ENCODE peak calls at places on chromosome 1, in four cellular contexts. D is esophagus squamous epithelium, N is keratinocyte, Y is PC-3. M is an unnamed sample. For H3K36me3, the result is how much of the 10 kb centered on the place peaks cover.

GRCh38 chr1:31579374-31579773 is 3.1 kb downstream of the TINAGL1 start:
- DNase-seq in Y (no peak), N (no peak), D (no peak), M (no peak)

GRCh38 chr1:154445040-154445472 is 39.9 kb downstream of the IL6R start:
- DNase-seq in Y (peak), N (no peak), D (no peak), M (no peak)

GRCh38 chr1:160108888-160109662 is 6.5 kb upstream of the ATP1A2 start:
- DNase-seq in Y (peak), D (no peak), N (no peak), M (no peak)

GRCh38 chr1:116765962-116766361 is 11.7 kb downstream of the CD2 start:
- DNase-seq in N (no peak), D (no peak), Y (no peak), M (no peak)

GRCh38 chr1:201792534-201793305 is 36.2 kb upstream of the IPO9 start:
- DNase-seq in Y (peak), N (peak), D (no peak), M (peak)

GRCh38 chr1:16348414-16349182 is 3.7 kb downstream of the FBXO42 start:
- DNase-seq in N (no peak), Y (peak), D (no peak), M (peak)

GRCh38 chr1:25631750-25632495 is 15.3 kb downstream of the MAN1C1 start:
- DNase-seq in Y (no peak), D (no peak), N (no peak), M (no peak)

GRCh38 chr1:196779093-196779492 is 4.5 kb downstream of the CFHR3 start:
- DNase-seq in D (no peak), Y (no peak), N (no peak), M (no peak)

GRCh38 chr1:208201241-208201640 is 42.9 kb downstream of the PLXNA2 start:
- DNase-seq in N (no peak), Y (peak), D (no peak), M (peak)

GRCh38 chr1:59552001-59552400 is 255.1 kb downstream of the FGGY start:
- DNase-seq in N (no peak), Y (no peak), D (no peak), M (no peak)

GRCh38 chr1:7329868-7330615 is 441.1 kb upstream of the VAMP3 start:
- DNase-seq in N (no peak), D (no peak), Y (no peak), M (no peak)
- TF ChIP-seq CTCF in N (no peak), D (no peak), Y (no peak), M (no peak)

DNA sequence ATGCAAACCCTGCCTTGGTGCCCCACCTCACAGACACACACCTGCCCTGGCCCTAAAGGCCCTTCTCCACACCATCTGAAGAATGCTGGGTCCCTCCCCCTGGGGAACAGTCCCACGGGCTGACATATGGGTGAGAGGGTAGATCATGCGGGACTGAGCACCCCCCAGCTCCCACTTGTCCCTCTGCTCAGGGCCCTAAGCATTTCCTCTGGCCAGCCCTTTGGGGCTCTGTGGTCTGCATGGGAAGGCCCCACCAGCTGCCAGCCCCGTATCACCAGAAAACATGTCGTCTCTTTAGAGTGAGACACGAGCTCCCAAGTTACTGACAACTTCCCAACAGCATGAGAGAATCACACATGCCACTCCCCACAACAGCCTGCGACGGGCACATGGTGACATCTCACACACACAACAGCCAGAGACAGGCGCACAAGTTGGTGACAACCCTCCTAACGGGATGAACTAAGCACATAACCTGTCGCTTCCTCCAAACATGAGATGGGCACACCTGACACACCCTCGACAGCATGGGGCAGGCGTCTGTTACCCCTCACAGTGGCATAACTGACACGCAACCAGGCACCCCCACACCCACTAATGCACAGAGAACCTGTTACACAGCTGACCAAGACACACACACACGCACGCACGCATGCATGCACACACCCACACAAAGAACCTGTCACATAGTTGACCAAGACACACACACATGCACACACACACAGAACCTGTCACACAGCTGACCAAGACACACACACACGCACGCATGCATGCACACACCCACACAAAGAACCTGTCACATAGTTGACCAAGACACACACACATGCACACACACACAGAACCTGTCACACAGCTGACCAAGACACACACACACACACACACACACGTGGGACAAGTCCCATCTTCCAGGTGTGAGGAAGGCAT is 41.2 kb downstream of the AHDC1 start:
- DNase-seq in N (no peak), D (no peak), Y (no peak), M (no peak)
- H3K4me3 ChIP-seq in N (no peak), D (no peak), Y (no peak), M (no peak)

DNA sequence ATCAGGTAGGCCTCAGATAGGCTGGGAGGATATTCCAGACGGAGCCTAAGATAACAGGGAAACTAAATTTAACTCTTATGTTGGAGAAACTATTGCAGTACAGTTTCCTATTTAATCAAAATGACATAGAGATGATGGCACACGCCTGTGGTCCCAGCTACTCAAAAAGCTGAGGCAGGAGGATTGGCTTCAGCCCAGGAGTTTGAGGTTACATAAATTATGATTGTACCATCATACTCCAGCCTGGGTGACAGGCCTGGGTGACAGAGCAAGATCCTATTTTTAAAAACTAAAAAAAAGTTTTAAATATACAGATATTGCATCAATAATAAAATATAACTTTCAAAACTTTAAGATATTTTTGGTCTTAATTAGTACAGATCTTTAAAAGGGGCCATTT is 25.2 kb upstream of the TAL1 start:
- DNase-seq in D (no peak), N (no peak), Y (no peak), M (no peak)
- H3K36me3 ChIP-seq in D (under half), N (under half), Y (under half), M (under half)

DNA sequence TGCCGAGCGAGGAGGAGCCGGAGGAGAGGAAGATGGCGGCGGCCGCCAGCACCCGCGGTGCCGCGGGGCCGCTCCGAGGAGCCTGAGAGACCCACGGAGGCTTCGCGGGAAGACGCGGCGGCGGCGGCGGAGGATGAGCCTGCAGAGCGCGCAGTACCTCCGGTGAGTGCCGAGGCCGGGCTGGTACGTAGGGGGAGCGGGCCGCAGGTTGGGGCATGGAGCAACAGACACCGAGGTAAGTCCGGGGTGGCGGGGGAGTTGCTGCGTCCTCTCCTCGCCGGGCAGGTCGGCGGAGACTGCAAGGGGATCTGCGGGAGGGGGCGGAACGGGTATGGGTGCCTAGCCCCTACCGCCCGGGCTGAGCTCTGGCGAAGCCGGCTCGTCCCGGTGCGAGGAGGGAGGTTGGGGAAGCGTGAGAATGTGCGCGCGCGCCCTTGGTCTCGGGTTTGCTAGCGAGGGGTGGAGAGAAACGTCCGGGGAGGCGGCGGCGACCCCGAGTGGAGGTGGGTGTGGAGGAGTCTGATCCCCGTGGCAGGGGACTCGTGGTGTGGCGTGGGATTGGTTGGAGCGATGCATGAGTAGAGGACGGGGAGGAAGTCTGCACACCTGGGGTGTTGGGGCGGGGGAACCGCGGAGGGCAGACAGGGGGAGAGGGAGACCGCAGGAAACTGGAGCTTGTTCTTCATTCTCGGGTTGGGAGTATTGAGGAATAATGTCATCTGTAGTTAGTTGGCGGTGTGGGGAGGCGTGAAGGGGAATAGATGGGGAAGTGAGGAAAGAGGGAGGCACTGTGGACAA is at the start of gene SMG7:
- DNase-seq in Y (no peak), D (peak), N (no peak), M (no peak)
- TF ChIP-seq CTCF in Y (no peak), D (no peak), N (no peak), M (no peak)

DNA sequence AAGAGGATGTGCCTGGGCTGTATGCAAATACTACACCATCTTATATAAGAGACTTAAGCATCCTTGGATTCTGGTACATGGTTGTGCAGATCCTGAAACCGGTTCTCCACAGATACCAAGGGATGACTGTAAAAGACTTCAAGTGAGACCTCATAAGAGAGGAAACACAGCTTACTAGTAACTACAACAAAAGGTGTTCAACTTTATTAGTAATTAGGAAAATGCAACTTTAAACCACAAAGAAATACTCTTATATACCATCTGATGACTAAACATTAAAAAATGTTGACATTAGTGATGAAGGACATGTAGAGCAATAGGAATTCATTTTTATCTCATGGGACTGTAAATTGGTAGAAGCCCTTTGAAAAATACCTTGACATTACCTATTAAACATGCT is 102.7 kb downstream of the RASAL2 start:
- DNase-seq in D (no peak), Y (peak), N (no peak), M (no peak)
- H3K4me3 ChIP-seq in D (no peak), Y (no peak), N (no peak), M (no peak)

GRCh38 chr1:182861994-182862393 is 22.8 kb downstream of the DHX9 start:
- DNase-seq in Y (no peak), D (no peak), N (no peak), M (no peak)
- H3K36me3 ChIP-seq in Y (half or more), D (half or more), N (half or more), M (under half)

GRCh38 chr1:244049969-244050834 is 881 bp upstream of the ZBTB18 start:
- DNase-seq in N (no peak), D (no peak), Y (no peak), M (no peak)
- TF ChIP-seq CTCF in N (no peak), D (no peak), Y (no peak), M (no peak)

DNA sequence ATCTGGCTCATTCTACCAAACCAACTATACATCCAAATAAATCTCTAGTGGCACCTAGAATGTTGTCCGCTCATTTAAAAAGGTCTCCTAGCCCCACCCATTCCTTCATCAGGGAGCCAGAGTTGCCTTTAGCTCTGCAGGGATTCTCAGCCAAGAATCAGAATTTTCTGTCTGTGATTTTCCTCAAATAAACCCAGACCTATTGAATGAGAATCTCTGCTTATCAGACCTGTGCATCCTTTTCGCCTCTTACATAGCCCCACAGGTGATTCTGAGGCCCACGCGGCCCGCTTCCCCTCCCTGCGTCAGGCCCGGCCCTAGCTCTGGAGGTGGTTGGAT is 410 bp upstream of the TDRD5 start:
- DNase-seq in Y (no peak), N (no peak), D (no peak), M (no peak)
- H3K4me3 ChIP-seq in Y (no peak), N (no peak), D (peak), M (no peak)

GRCh38 chr1:42937836-42938595 is 20.7 kb downstream of the SLC2A1 start:
- DNase-seq in N (no peak), Y (peak), D (no peak), M (no peak)
- H3K36me3 ChIP-seq in N (half or more), Y (half or more), D (half or more), M (under half)

GRCh38 chr1:108038837-108039236 is 73.9 kb upstream of the VAV3 start:
- DNase-seq in N (no peak), D (no peak), Y (no peak), M (no peak)

GRCh38 chr1:108033486-108034081 is 68.6 kb upstream of the VAV3 start:
- DNase-seq in D (no peak), N (no peak), Y (no peak), M (no peak)

GRCh38 chr1:108034396-108034795 is 69.4 kb upstream of the VAV3 start:
- DNase-seq in D (no peak), Y (peak), N (no peak), M (no peak)

GRCh38 chr1:108041360-108042143 is 76.6 kb upstream of the VAV3 start:
- DNase-seq in Y (no peak), D (no peak), N (no peak), M (no peak)

DNA sequence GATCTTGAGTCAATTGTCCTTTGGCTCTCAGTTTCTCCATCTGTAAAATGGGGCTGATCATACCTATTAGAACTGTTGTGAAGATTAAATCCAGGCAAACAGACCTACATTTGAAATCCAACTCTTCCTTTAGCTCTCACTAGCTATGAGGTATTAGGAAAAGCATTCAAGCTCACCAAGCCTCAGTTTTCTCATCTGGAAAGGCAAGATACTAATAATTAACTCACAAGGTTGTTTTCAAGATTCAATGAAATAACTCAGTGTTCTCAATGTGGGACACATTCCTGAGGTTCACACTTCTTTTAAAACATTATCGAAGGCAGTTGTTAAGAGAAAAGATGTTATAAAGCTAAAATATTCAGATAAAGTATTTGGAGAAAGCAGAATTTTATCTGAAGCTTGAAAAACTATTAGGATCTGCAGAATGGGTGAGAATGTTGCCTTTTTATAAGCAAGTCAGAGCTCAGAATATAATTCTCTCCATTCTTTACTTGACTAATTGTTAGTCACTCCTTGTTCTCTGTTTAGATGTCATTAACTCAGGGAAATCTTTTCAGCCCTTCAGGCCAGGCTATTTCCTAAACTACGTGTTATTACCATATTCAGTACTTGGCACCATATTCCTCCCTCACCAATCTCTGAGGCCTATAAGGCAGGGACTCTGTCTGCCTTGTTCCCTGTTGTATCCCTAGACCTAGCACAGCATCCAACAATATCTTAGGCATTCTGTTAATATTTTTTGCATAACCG is 72.0 kb upstream of the VAV3 start:
- DNase-seq in Y (peak), N (no peak), D (no peak), M (no peak)
- TF ChIP-seq CTCF in Y (no peak), N (no peak), D (no peak), M (no peak)

M was measured in BJ.